ENCODE peak calls at places on chromosomes 2 and 18, in five cellular contexts. Y, C, Q, L and Z are unnamed samples.
A peak's percentile ranks its signal among the peaks of the same experiment; 100 is the strongest.

GRCh38 chr2:67733517-67733916 is 329.3 kb downstream of the C1D start:
- DNase-seq in Y (peak; percentile 41), C (no peak), Q (no peak), L (no peak), Z (peak; percentile 45)

GRCh38 chr2:75489682-75490180 is 71.0 kb downstream of the EVA1A start:
- DNase-seq in Y (no peak), C (no peak), Q (no peak), L (no peak), Z (no peak)

GRCh38 chr2:148861367-148861766 is 13.7 kb upstream of the KIF5C start:
- DNase-seq in Y (no peak), C (no peak), Q (no peak), L (no peak), Z (no peak)

GRCh38 chr2:82641781-82642180 is 1817.3 kb downstream of the SUCLG1 start:
- DNase-seq in Y (no peak), C (no peak), Q (no peak), L (no peak), Z (no peak)

GRCh38 chr18:26322892-26323653 is 96.8 kb downstream of the TAF4B start:
- DNase-seq in Y (peak; percentile 20), C (no peak), Q (peak; percentile 52), L (no peak), Z (peak; percentile 64)

GRCh38 chr18:51235011-51235789 is 37.7 kb upstream of the MEX3C start:
- DNase-seq in Y (peak; percentile 62), C (no peak), Q (no peak), L (no peak), Z (peak; percentile 40)

GRCh38 chr2:3192281-3192818 is 185.3 kb downstream of the EIPR1 start:
- DNase-seq in Y (no peak), C (no peak), Q (no peak), L (no peak), Z (no peak)

GRCh38 chr2:54808642-54809041 is 85.2 kb downstream of the EML6 start:
- DNase-seq in Y (no peak), C (peak; percentile 5), Q (peak; percentile 77), L (no peak), Z (peak; percentile 6)

GRCh38 chr18:79401494-79402208 is 5.9 kb downstream of the NFATC1 start:
- DNase-seq in Y (no peak), C (no peak), Q (no peak), L (no peak), Z (no peak)

GRCh38 chr18:54734059-54734458 is 94.2 kb upstream of the RAB27B start:
- DNase-seq in Y (peak; percentile 88), C (peak; percentile 76), Q (peak; percentile 84), L (no peak), Z (peak; percentile 92)

GRCh38 chr18:63366270-63366990 is 576 bp downstream of the KDSR start:
- DNase-seq in Y (peak; percentile 42), C (no peak), Q (peak; percentile 65), L (peak; percentile 67), Z (peak; percentile 55)

GRCh38 chr18:25561923-25562322 is 210.0 kb upstream of the ZNF521 start:
- DNase-seq in Y (peak; percentile 27), C (no peak), Q (peak; percentile 31), L (no peak), Z (peak; percentile 26)

GRCh38 chr2:74374509-74375205 is 5.5 kb downstream of the DCTN1 start:
- DNase-seq in Y (peak; percentile 75), C (no peak), Q (peak; percentile 44), L (peak; percentile 71), Z (peak; percentile 73)

GRCh38 chr2:218861645-218862318 is 2.2 kb downstream of the WNT6 start:
- DNase-seq in Y (no peak), C (no peak), Q (no peak), L (no peak), Z (no peak)

GRCh38 chr2:43210467-43211303 is 15.7 kb downstream of the ZFP36L2 start:
- DNase-seq in Y (peak; percentile 62), C (peak; percentile 86), Q (peak; percentile 96), L (peak; percentile 70), Z (peak; percentile 80)

GRCh38 chr2:164522561-164522981 is 98.7 kb downstream of the GRB14 start:
- DNase-seq in Y (no peak), C (no peak), Q (peak; percentile 10), L (no peak), Z (no peak)

GRCh38 chr2:133780099-133780996 is 212.1 kb upstream of the NCKAP5 start:
- DNase-seq in Y (peak; percentile 87), C (peak; percentile 58), Q (peak; percentile 73), L (peak; percentile 60), Z (peak; percentile 87)

GRCh38 chr2:51711761-51712160 is 679.8 kb upstream of the NRXN1 start:
- DNase-seq in Y (peak; percentile 25), C (no peak), Q (no peak), L (no peak), Z (peak; percentile 73)

GRCh38 chr18:23826850-23827620 is 137.8 kb downstream of the LAMA3 start:
- DNase-seq in Y (peak; percentile 48), C (no peak), Q (peak; percentile 33), L (no peak), Z (peak; percentile 34)

GRCh38 chr2:10047616-10048500 is 4.5 kb downstream of the KLF11 start:
- DNase-seq in Y (no peak), C (no peak), Q (no peak), L (no peak), Z (no peak)

GRCh38 chr2:1967242-1968210 is 223.2 kb upstream of the PXDN start:
- DNase-seq in Y (no peak), C (no peak), Q (no peak), L (no peak), Z (no peak)

GRCh38 chr18:48799724-48800315 is 150.9 kb downstream of the SMAD7 start:
- DNase-seq in Y (no peak), C (no peak), Q (no peak), L (peak; percentile 17), Z (no peak)

GRCh38 chr2:45964226-45964841 is 312.9 kb downstream of the PRKCE start:
- DNase-seq in Y (peak; percentile 90), C (peak; percentile 80), Q (peak; percentile 91), L (peak; percentile 80), Z (peak; percentile 92)

GRCh38 chr2:185145316-185146121 is 547.2 kb downstream of the ZNF804A start:
- DNase-seq in Y (no peak), C (no peak), Q (no peak), L (no peak), Z (no peak)

GRCh38 chr2:225122582-225123486 is 80.6 kb upstream of the DOCK10 start:
- DNase-seq in Y (peak; percentile 31), C (no peak), Q (no peak), L (no peak), Z (peak; percentile 49)

GRCh38 chr2:211248841-211249240 is 692.4 kb downstream of the CPS1 start:
- DNase-seq in Y (no peak), C (no peak), Q (no peak), L (no peak), Z (no peak)

GRCh38 chr18:58345064-58345463 is 283.8 kb downstream of the ALPK2 start:
- DNase-seq in Y (no peak), C (no peak), Q (no peak), L (no peak), Z (no peak)

GRCh38 chr2:168526641-168527040 is 70.6 kb downstream of the CERS6 start:
- DNase-seq in Y (peak; percentile 75), C (no peak), Q (peak; percentile 57), L (no peak), Z (peak; percentile 39)

GRCh38 chr2:193463016-193463415 is 1268.3 kb upstream of the TMEFF2 start:
- DNase-seq in Y (no peak), C (peak; percentile 1), Q (no peak), L (no peak), Z (no peak)

GRCh38 chr2:1889099-1889650 is 144.9 kb upstream of the PXDN start:
- DNase-seq in Y (no peak), C (no peak), Q (no peak), L (no peak), Z (no peak)

GRCh38 chr2:54952978-54953456 is 97.2 kb downstream of the RTN4 start:
- DNase-seq in Y (no peak), C (peak; percentile 29), Q (peak; percentile 33), L (no peak), Z (no peak)

GRCh38 chr2:26346454-26347053 is at the start of gene ADGRF3:
- DNase-seq in Y (peak; percentile 35), C (no peak), Q (peak; percentile 36), L (peak; percentile 65), Z (no peak)

GRCh38 chr2:151361674-151362380 is 4.4 kb downstream of the TNFAIP6 start:
- DNase-seq in Y (peak; percentile 31), C (no peak), Q (peak; percentile 77), L (no peak), Z (peak; percentile 48)

GRCh38 chr2:208192611-208193248 is 2.9 kb upstream of the C2orf80 start:
- DNase-seq in Y (no peak), C (no peak), Q (no peak), L (peak; percentile 55), Z (no peak)

GRCh38 chr2:167748536-167748935 is 498.9 kb downstream of the STK39 start:
- DNase-seq in Y (no peak), C (no peak), Q (no peak), L (no peak), Z (no peak)

GRCh38 chr2:111659361-111660281 is 224.4 kb downstream of the ANAPC1 start:
- DNase-seq in Y (peak; percentile 89), C (peak; percentile 60), Q (peak; percentile 92), L (peak; percentile 72), Z (peak; percentile 86)

GRCh38 chr2:180656455-180656847 is 324.0 kb upstream of the UBE2E3 start:
- DNase-seq in Y (no peak), C (no peak), Q (peak; percentile 59), L (no peak), Z (peak; percentile 39)

GRCh38 chr18:48342125-48342524 is 67.1 kb downstream of the ZBTB7C start:
- DNase-seq in Y (no peak), C (no peak), Q (no peak), L (no peak), Z (no peak)

GRCh38 chr2:171436307-171436706 is 2.3 kb downstream of the DCAF17 start:
- DNase-seq in Y (peak; percentile 59), C (peak; percentile 63), Q (peak; percentile 81), L (no peak), Z (peak; percentile 75)

GRCh38 chr2:160353166-160353565 is 140.4 kb downstream of the RBMS1 start:
- DNase-seq in Y (no peak), C (no peak), Q (no peak), L (no peak), Z (no peak)
- TF ChIP-seq CTCF in Y (no peak), C (no peak), Q (peak; percentile 13), L (no peak), Z (no peak)

DNA sequence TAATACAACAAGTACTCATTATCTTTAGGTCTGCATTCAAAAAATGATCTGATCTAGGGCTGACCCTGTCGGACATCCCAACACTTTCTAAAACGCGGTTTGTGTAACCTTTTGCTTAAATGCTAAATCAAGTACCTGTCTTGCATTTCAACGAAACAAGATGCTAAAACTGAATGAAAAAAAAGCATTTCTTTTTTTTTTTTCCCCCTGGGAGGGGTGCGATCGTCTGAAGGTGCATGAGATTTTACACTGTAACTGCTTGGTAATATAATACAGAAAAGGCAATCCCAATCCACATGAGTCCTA is 143.9 kb downstream of the MEIS1 start:
- DNase-seq in Y (no peak), C (no peak), Q (no peak), L (no peak), Z (no peak)
- TF ChIP-seq CTCF in Y (no peak), C (no peak), Q (no peak), L (no peak), Z (no peak)

GRCh38 chr2:23366720-23367119 is 18.3 kb upstream of the KLHL29 start:
- DNase-seq in Y (no peak), C (no peak), Q (no peak), L (no peak), Z (no peak)
- TF ChIP-seq CTCF in Y (no peak), C (no peak), Q (no peak), L (no peak), Z (no peak)

GRCh38 chr2:12321017-12321641 is 395.6 kb upstream of the TRIB2 start:
- DNase-seq in Y (peak; percentile 97), C (peak; percentile 83), Q (peak; percentile 96), L (no peak), Z (peak; percentile 98)
- TF ChIP-seq CTCF in Y (no peak), C (peak; percentile 18), Q (peak; percentile 37), L (no peak), Z (peak; percentile 18)